ENCODE peak calls at places on chromosomes 1 and 21, in nine cellular contexts. F is AG09309, K is uterus, T is tibial artery, X is body of pancreas, P is AG10803, H is upper lobe of right lung, N is prostate gland, A is mammary epithelial cell. I is an unnamed sample.

GRCh38 chr21:31142600-31142999 is 104.3 kb upstream of the KRTAP19-8 start:
- DNase-seq in F (no peak), K (no peak), T (no peak), X (no peak), P (no peak), H (no peak), N (no peak), A (no peak), I (no peak)

GRCh38 chr21:36087362-36088138 is 17.7 kb downstream of the CBR1 start:
- DNase-seq in F (no peak), K (no peak), T (no peak), X (no peak), P (no peak), H (no peak), N (no peak), A (no peak), I (no peak)

GRCh38 chr1:71638081-71638766 is 557.4 kb upstream of the ZRANB2 start:
- DNase-seq in F (no peak), K (no peak), T (no peak), X (no peak), P (peak; percentile 70), H (no peak), N (no peak), A (peak; percentile 48), I (no peak)

GRCh38 chr21:15742694-15743093 is 12.9 kb downstream of the USP25 start:
- DNase-seq in F (no peak), K (no peak), T (no peak), X (no peak), P (no peak), H (no peak), N (no peak), A (no peak), I (no peak)

GRCh38 chr1:89499320-89499719 is 25.3 kb upstream of the LRRC8B start:
- DNase-seq in F (no peak), K (peak; percentile 22), T (no peak), X (no peak), P (no peak), H (no peak), N (peak; percentile 62), A (no peak), I (no peak)

GRCh38 chr1:234655328-234656069 is 45.5 kb upstream of the IRF2BP2 start:
- DNase-seq in F (no peak), K (no peak), T (no peak), X (no peak), P (no peak), H (no peak), N (no peak), A (peak; percentile 81), I (no peak)

GRCh38 chr21:41823166-41823565 is 56.0 kb downstream of the PRDM15 start:
- DNase-seq in F (no peak), K (no peak), T (no peak), X (no peak), P (no peak), H (peak; percentile 54), N (no peak), A (no peak), I (no peak)

GRCh38 chr1:201737350-201738060 is 91.5 kb upstream of the IPO9 start:
- DNase-seq in F (no peak), K (peak; percentile 67), T (no peak), X (peak; percentile 39), P (peak; percentile 92), H (no peak), N (no peak), A (no peak), I (no peak)

GRCh38 chr21:43812139-43812821 is 22.9 kb downstream of the RRP1 start:
- DNase-seq in F (no peak), K (no peak), T (peak; percentile 47), X (no peak), P (peak; percentile 37), H (peak; percentile 89), N (peak; percentile 74), A (peak; percentile 82), I (no peak)

GRCh38 chr1:180233191-180234011 is 3.3 kb downstream of the LHX4 start:
- DNase-seq in F (no peak), K (no peak), T (no peak), X (no peak), P (no peak), H (no peak), N (no peak), A (no peak), I (no peak)

GRCh38 chr1:26824735-26825134 is 1.8 kb upstream of the ZDHHC18 start:
- DNase-seq in F (no peak), K (no peak), T (no peak), X (no peak), P (no peak), H (no peak), N (peak; percentile 52), A (no peak), I (no peak)

GRCh38 chr1:6261615-6261995 is 707 bp upstream of the GPR153 start:
- DNase-seq in F (no peak), K (no peak), T (no peak), X (no peak), P (no peak), H (no peak), N (no peak), A (peak; percentile 10), I (no peak)

GRCh38 chr1:44637590-44638411 is 36.5 kb downstream of the TMEM53 start:
- DNase-seq in F (no peak), K (peak; percentile 45), T (no peak), X (no peak), P (no peak), H (no peak), N (no peak), A (no peak), I (no peak)

GRCh38 chr1:21573971-21574458 is 64.8 kb downstream of the ALPL start:
- DNase-seq in F (no peak), K (peak; percentile 33), T (peak; percentile 60), X (peak; percentile 82), P (peak; percentile 61), H (peak; percentile 79), N (peak; percentile 81), A (peak; percentile 72), I (no peak)

GRCh38 chr1:30816211-30817082 is 58.9 kb upstream of the LAPTM5 start:
- DNase-seq in F (peak; percentile 72), K (peak; percentile 38), T (no peak), X (peak; percentile 56), P (peak; percentile 83), H (no peak), N (peak; percentile 17), A (peak; percentile 87), I (peak; percentile 72)

GRCh38 chr1:35544976-35545375 is 12.2 kb downstream of the KIAA0319L start:
- DNase-seq in F (no peak), K (no peak), T (no peak), X (peak; percentile 75), P (peak; percentile 65), H (no peak), N (no peak), A (no peak), I (no peak)
- TF ChIP-seq CTCF in F (peak; percentile 15), K (no peak), T (no peak), X (peak; percentile 45), P (peak; percentile 43), H (peak; percentile 49), N (peak; percentile 11), A (peak; percentile 26), I (peak; percentile 34)

GRCh38 chr1:216627252-216627651 is 96.0 kb downstream of the ESRRG start:
- DNase-seq in F (no peak), K (no peak), T (no peak), X (no peak), P (no peak), H (no peak), N (no peak), A (no peak), I (no peak)
- TF ChIP-seq CTCF in F (no peak), K (no peak), T (no peak), X (no peak), P (no peak), H (no peak), N (no peak), A (no peak), I (no peak)

DNA sequence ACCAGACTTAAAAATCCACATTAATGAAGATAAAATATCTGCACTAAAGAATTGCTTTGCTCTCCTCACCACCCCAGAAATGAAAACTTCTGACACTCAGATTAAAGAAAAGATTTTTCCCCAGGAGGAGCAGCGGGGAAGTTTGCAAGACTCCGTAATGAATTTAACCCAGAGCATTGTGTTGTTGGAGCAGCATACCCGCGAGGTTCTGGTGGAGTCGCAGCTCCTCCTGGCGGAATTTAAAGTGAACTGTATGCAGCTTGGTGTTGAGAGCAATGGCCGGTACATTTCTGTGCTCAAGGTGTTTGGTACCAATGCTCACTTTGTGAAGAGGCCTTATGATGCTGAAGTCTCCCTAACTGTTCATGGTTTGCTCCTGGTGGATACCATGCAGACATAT is 46.4 kb downstream of the VPS13D start:
- DNase-seq in F (no peak), K (peak; percentile 53), T (no peak), X (peak; percentile 33), P (peak; percentile 53), H (no peak), N (no peak), A (peak; percentile 19), I (no peak)
- TF ChIP-seq CTCF in F (peak; percentile 9), K (peak; percentile 60), T (peak; percentile 57), X (peak; percentile 34), P (peak; percentile 61), H (peak; percentile 48), N (peak; percentile 49), A (peak; percentile 73), I (no peak)

GRCh38 chr1:183871568-183871967 is 66.6 kb downstream of the RGL1 start:
- DNase-seq in F (no peak), K (no peak), T (no peak), X (no peak), P (no peak), H (no peak), N (no peak), A (no peak), I (no peak)

GRCh38 chr1:183869230-183869629 is 64.3 kb downstream of the RGL1 start:
- DNase-seq in F (no peak), K (no peak), T (no peak), X (no peak), P (no peak), H (no peak), N (no peak), A (no peak), I (no peak)

GRCh38 chr1:183869671-183870070 is 64.8 kb downstream of the RGL1 start:
- DNase-seq in F (no peak), K (no peak), T (no peak), X (no peak), P (no peak), H (no peak), N (no peak), A (no peak), I (no peak)

GRCh38 chr1:183871142-183871541 is 66.2 kb downstream of the RGL1 start:
- DNase-seq in F (no peak), K (no peak), T (no peak), X (no peak), P (peak; percentile 60), H (no peak), N (no peak), A (peak; percentile 38), I (no peak)

DNA sequence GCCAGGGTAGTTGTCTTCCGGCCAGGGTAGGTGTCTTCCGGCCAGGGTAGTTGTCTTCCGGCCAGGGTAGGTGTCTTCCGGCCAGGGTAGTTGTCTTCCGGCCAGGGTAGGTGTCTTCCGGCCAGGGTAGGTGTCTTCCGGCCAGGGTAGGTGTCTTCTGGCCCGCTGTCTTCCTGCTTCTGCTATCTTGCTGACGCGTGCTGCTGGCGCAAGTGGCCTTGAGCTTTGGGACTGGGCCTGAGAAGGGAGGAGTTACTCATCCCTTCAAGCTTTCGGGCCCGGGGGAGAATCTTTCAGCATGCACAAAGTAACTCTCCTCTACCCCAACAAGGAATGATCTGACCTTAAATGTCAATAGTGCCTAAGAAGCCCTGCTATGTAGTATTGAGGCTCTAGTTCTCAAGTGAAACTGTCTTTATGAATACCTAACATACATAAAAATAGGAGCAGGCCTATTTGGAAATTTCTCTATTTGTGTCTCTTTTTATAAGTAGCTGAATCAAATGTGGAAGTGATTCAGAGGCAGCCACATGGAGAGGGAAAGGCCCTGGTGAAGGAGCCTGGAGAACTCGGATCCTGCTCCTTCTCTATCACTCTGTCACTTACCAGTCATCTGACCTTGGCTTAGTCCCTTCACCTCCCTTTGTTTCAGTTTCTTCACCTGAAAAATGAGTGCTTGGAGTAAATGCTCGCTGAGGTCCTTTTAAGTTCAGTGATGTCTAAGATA is 65.6 kb downstream of the RGL1 start:
- DNase-seq in F (no peak), K (peak; percentile 80), T (peak; percentile 86), X (peak; percentile 29), P (peak; percentile 63), H (no peak), N (no peak), A (no peak), I (no peak)
- TF ChIP-seq CTCF in F (no peak), K (no peak), T (no peak), X (no peak), P (no peak), H (no peak), N (no peak), A (no peak), I (no peak)

I was measured in D721Med.